ENCODE peak calls at places on chromosomes 7 and 10, in four cellular contexts. One of them, this sample, is unnamed.

GRCh38 chr10:77564781-77565589 is 72.6 kb downstream of the KCNMA1 start:
- DNase-seq in stomach: no peak
- DNase-seq in GM12878: no peak
- DNase-seq in sigmoid colon: no peak
- DNase-seq in this sample: no peak

GRCh38 chr10:99346247-99346646 is 17.1 kb downstream of the CNNM1 start:
- DNase-seq in GM12878: no peak
- DNase-seq in stomach: no peak
- DNase-seq in sigmoid colon: no peak
- DNase-seq in this sample: no peak

GRCh38 chr10:74799840-74800239 is 26.6 kb upstream of the KAT6B start:
- DNase-seq in sigmoid colon: no peak
- DNase-seq in GM12878: no peak
- DNase-seq in stomach: no peak
- DNase-seq in this sample: no peak

GRCh38 chr10:72344932-72345331 is 9.8 kb downstream of the DNAJB12 start:
- DNase-seq in stomach: no peak
- DNase-seq in sigmoid colon: no peak
- DNase-seq in GM12878: no peak
- DNase-seq in this sample: no peak

GRCh38 chr7:86598721-86599120 is 45.0 kb upstream of the GRM3 start:
- DNase-seq in stomach: no peak
- DNase-seq in GM12878: no peak
- DNase-seq in sigmoid colon: no peak
- DNase-seq in this sample: no peak

GRCh38 chr10:28892818-28893547 is 215.7 kb downstream of the BAMBI start:
- DNase-seq in sigmoid colon: no peak
- DNase-seq in stomach: no peak
- DNase-seq in GM12878: no peak
- DNase-seq in this sample: no peak

GRCh38 chr10:14372616-14373015 is 41.9 kb upstream of the FRMD4A start:
- DNase-seq in GM12878: no peak
- DNase-seq in sigmoid colon: no peak
- DNase-seq in stomach: no peak
- DNase-seq in this sample: no peak

GRCh38 chr7:36208997-36209813 is 56.2 kb downstream of the EEPD1 start:
- DNase-seq in sigmoid colon: peak; percentile 22
- DNase-seq in stomach: no peak
- DNase-seq in GM12878: no peak
- DNase-seq in this sample: no peak

GRCh38 chr7:149854611-149855367 is 16.6 kb downstream of the ZNF862 start:
- DNase-seq in stomach: peak; percentile 90
- DNase-seq in sigmoid colon: peak; percentile 86
- DNase-seq in GM12878: no peak
- DNase-seq in this sample: peak; percentile 69

GRCh38 chr10:103276941-103277712 is at the start of gene INA:
- DNase-seq in stomach: no peak
- DNase-seq in sigmoid colon: no peak
- DNase-seq in GM12878: no peak
- DNase-seq in this sample: no peak

GRCh38 chr10:24821986-24822385 is 98.3 kb upstream of the ARHGAP21 start:
- DNase-seq in sigmoid colon: no peak
- DNase-seq in GM12878: no peak
- DNase-seq in stomach: no peak
- DNase-seq in this sample: peak; percentile 59

GRCh38 chr10:78035025-78035424 is 1.4 kb downstream of the RPS24 start:
- DNase-seq in sigmoid colon: no peak
- DNase-seq in stomach: no peak
- DNase-seq in GM12878: no peak
- DNase-seq in this sample: no peak

GRCh38 chr7:39526676-39527075 is 39.5 kb upstream of the YAE1 start:
- DNase-seq in sigmoid colon: no peak
- DNase-seq in stomach: no peak
- DNase-seq in GM12878: no peak
- DNase-seq in this sample: no peak

GRCh38 chr7:30276203-30276900 is 8.0 kb upstream of the ZNRF2 start:
- DNase-seq in stomach: peak; percentile 39
- DNase-seq in GM12878: no peak
- DNase-seq in sigmoid colon: no peak
- DNase-seq in this sample: peak; percentile 37

GRCh38 chr10:132684164-132684891 is 101.6 kb downstream of the NKX6-2 start:
- DNase-seq in sigmoid colon: peak; percentile 41
- DNase-seq in stomach: no peak
- DNase-seq in GM12878: peak; percentile 30
- DNase-seq in this sample: peak; percentile 37

GRCh38 chr7:2873686-2874551 is 29.8 kb upstream of the GNA12 start:
- DNase-seq in GM12878: no peak
- DNase-seq in sigmoid colon: no peak
- DNase-seq in stomach: no peak
- DNase-seq in this sample: no peak

GRCh38 chr7:150322833-150323681 is at the start of the genes ACTR3C and LRRC61:
- DNase-seq in sigmoid colon: no peak
- DNase-seq in stomach: peak; percentile 75
- DNase-seq in GM12878: no peak
- DNase-seq in this sample: peak; percentile 85

GRCh38 chr10:72692897-72693598 is 1.1 kb downstream of the MCU start:
- DNase-seq in sigmoid colon: no peak
- DNase-seq in stomach: no peak
- DNase-seq in GM12878: no peak
- DNase-seq in this sample: no peak

GRCh38 chr10:14688606-14689005 is 86.1 kb downstream of the FAM107B start:
- DNase-seq in sigmoid colon: no peak
- DNase-seq in stomach: no peak
- DNase-seq in GM12878: no peak
- DNase-seq in this sample: no peak

GRCh38 chr10:30742471-30742870 is 112.9 kb upstream of the LYZL2 start:
- DNase-seq in stomach: no peak
- DNase-seq in GM12878: peak; percentile 86
- DNase-seq in sigmoid colon: no peak
- DNase-seq in this sample: no peak

GRCh38 chr7:75968012-75968411 is 26.4 kb downstream of the TMEM120A start:
- DNase-seq in stomach: no peak
- DNase-seq in sigmoid colon: no peak
- DNase-seq in GM12878: no peak
- DNase-seq in this sample: no peak

GRCh38 chr10:7405637-7406036 is 5.2 kb downstream of the SFMBT2 start:
- DNase-seq in sigmoid colon: no peak
- DNase-seq in GM12878: no peak
- DNase-seq in stomach: no peak
- DNase-seq in this sample: no peak

GRCh38 chr7:134712196-134712595 is 65.5 kb downstream of the BPGM start:
- DNase-seq in GM12878: no peak
- DNase-seq in sigmoid colon: no peak
- DNase-seq in stomach: no peak
- DNase-seq in this sample: no peak

GRCh38 chr10:30509508-30509907 is 75.5 kb downstream of the MAP3K8 start:
- DNase-seq in sigmoid colon: no peak
- DNase-seq in GM12878: no peak
- DNase-seq in stomach: no peak
- DNase-seq in this sample: no peak

GRCh38 chr10:17409170-17409733 is 45.1 kb downstream of the ST8SIA6 start:
- DNase-seq in sigmoid colon: no peak
- DNase-seq in stomach: no peak
- DNase-seq in GM12878: no peak
- DNase-seq in this sample: no peak

GRCh38 chr10:132373241-132373955 is 23.6 kb upstream of the PWWP2B start:
- DNase-seq in GM12878: no peak
- DNase-seq in stomach: no peak
- DNase-seq in sigmoid colon: peak; percentile 60
- DNase-seq in this sample: no peak

GRCh38 chr7:113892818-113893217 is 26.0 kb downstream of the PPP1R3A start:
- DNase-seq in GM12878: no peak
- DNase-seq in stomach: no peak
- DNase-seq in sigmoid colon: no peak
- DNase-seq in this sample: no peak

DNA sequence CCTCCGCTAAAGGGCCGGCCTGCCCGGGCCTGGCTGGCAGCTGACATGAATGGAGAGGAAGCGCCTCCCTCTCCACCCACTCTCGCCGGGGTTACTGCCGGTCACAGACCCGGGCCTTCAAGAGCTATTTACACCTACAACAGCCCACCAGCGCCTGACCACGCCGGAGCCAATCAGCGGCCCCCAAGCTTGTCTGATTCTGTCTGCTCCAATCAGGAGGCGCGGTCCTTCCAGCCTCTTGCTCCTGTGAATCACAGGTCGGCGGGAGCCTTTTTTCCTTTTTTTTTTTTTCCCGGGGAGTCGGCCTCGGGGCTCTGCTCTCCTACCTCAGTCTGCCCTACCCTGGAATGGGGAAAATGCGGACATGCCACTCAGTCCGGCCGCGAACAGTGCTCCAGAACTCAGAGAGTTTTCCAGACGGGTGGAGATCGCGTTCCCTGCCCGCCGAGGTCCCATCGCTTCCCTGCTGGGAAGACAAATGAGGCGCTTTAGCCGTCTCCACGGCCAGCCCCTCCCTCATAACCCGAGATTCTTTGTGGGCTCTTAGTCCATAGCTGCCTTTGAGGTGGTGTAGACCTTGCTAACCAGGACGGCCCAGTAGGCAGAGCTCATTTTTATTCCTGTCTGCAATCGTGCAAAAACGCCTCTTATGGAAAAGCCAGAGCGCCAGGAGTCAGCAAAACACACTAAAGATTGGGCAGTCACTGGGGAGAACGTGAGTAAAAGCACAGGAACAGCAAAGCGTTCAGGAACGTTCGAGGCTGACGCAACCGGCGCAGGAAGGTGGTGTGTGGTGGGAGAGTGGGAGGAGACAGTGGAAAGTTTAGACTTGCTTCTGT is 26.5 kb downstream of the SCD start:
- DNase-seq in GM12878: peak; percentile 85
- DNase-seq in sigmoid colon: peak; percentile 99
- DNase-seq in stomach: peak; percentile 96
- DNase-seq in this sample: peak; percentile 99
- TF ChIP-seq POLR2A in GM12878: peak; percentile 74
- TF ChIP-seq POLR2A in sigmoid colon: no peak
- TF ChIP-seq POLR2A in stomach: no peak
- TF ChIP-seq POLR2A in this sample: peak; percentile 49

GRCh38 chr7:104017001-104017400 is 27.5 kb upstream of the RELN start:
- DNase-seq in GM12878: no peak
- DNase-seq in sigmoid colon: no peak
- DNase-seq in stomach: no peak
- DNase-seq in this sample: no peak

GRCh38 chr7:104012815-104013214 is 23.4 kb upstream of the RELN start:
- DNase-seq in sigmoid colon: no peak
- DNase-seq in stomach: no peak
- DNase-seq in GM12878: no peak
- DNase-seq in this sample: no peak

GRCh38 chr7:104023100-104023499 is 33.6 kb upstream of the RELN start:
- DNase-seq in sigmoid colon: no peak
- DNase-seq in GM12878: no peak
- DNase-seq in stomach: no peak
- DNase-seq in this sample: no peak

DNA sequence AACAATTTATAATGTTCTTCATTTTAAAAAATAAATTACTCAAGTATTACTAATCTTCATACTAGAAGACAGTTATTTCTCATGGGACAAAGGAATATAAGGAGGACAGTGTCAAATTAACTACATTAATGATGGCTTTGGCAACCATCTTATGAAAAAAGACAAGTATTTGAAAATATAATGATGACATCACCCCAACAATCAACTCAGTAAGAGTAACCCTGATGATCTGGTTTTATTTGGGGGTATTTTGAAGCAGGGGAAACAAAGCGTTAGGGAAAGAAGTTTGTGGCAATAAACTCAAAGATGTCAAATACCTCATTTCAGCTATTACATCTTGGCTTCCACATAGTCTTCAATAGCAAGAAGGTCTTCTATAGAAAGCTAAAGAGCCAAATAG is 29.0 kb upstream of the RELN start:
- DNase-seq in sigmoid colon: no peak
- DNase-seq in GM12878: no peak
- DNase-seq in stomach: no peak
- DNase-seq in this sample: no peak
- H3K27me3 ChIP-seq in sigmoid colon: no peaks in the 10 kb centered on the region
- H3K27me3 ChIP-seq in GM12878: no peaks in the 10 kb centered on the region
- H3K27me3 ChIP-seq in stomach: no peaks in the 10 kb centered on the region
- H3K27me3 ChIP-seq in this sample: no peaks in the 10 kb centered on the region

GRCh38 chr10:34003561-34003960 is 669.1 kb upstream of the NRP1 start:
- DNase-seq in sigmoid colon: no peak
- DNase-seq in stomach: no peak
- DNase-seq in GM12878: no peak
- DNase-seq in this sample: no peak

GRCh38 chr10:34002896-34003295 is 668.4 kb upstream of the NRP1 start:
- DNase-seq in GM12878: no peak
- DNase-seq in stomach: no peak
- DNase-seq in sigmoid colon: no peak
- DNase-seq in this sample: no peak

GRCh38 chr10:34001831-34002230 is 667.4 kb upstream of the NRP1 start:
- DNase-seq in stomach: no peak
- DNase-seq in GM12878: no peak
- DNase-seq in sigmoid colon: no peak
- DNase-seq in this sample: no peak

GRCh38 chr10:34006471-34006870 is 672.0 kb upstream of the NRP1 start:
- DNase-seq in GM12878: no peak
- DNase-seq in sigmoid colon: no peak
- DNase-seq in stomach: no peak
- DNase-seq in this sample: no peak

DNA sequence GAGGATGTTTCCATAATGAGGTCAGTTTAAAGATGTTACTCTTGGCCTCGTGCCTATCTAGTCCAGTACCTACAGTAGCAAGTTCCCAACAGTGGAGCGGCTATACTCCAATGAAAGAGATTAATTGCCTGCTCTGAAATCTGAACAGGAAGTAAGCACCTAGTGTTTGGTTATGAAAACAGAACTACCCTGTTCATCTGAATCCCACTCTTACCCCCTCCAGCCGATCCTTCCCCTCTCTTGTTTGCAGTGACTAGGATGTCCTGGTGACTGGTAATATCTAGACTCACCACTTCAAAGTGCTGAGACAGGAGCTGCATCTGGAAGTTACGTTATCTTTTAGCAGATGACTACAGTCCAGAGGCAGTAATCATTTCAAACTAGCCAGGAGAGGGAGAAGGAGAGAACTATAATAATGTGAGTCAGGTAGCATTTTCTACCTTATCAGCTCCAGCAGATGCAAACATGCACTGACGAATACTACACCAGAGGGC is 666.7 kb upstream of the NRP1 start:
- DNase-seq in GM12878: no peak
- DNase-seq in stomach: no peak
- DNase-seq in sigmoid colon: no peak
- DNase-seq in this sample: no peak
- TF ChIP-seq POLR2A in GM12878: no peak
- TF ChIP-seq POLR2A in stomach: no peak
- TF ChIP-seq POLR2A in sigmoid colon: no peak
- TF ChIP-seq POLR2A in this sample: no peak

GRCh38 chr10:22308390-22308789 is 7.8 kb upstream of the COMMD3 start:
- DNase-seq in stomach: no peak
- DNase-seq in GM12878: peak; percentile 36
- DNase-seq in sigmoid colon: no peak
- DNase-seq in this sample: no peak

GRCh38 chr10:22309180-22310000 is 6.8 kb upstream of the COMMD3 start:
- DNase-seq in sigmoid colon: no peak
- DNase-seq in GM12878: no peak
- DNase-seq in stomach: no peak
- DNase-seq in this sample: no peak

GRCh38 chr10:22314852-22315251 is 1.3 kb upstream of the COMMD3 start:
- DNase-seq in GM12878: no peak
- DNase-seq in sigmoid colon: no peak
- DNase-seq in stomach: no peak
- DNase-seq in this sample: no peak

GRCh38 chr10:22315455-22316285 is 518 bp upstream of the COMMD3 start:
- DNase-seq in GM12878: no peak
- DNase-seq in stomach: no peak
- DNase-seq in sigmoid colon: no peak
- DNase-seq in this sample: no peak

GRCh38 chr10:22310928-22311327 is 5.3 kb upstream of the COMMD3 start:
- DNase-seq in sigmoid colon: no peak
- DNase-seq in GM12878: no peak
- DNase-seq in stomach: no peak
- DNase-seq in this sample: no peak
- H3K27me3 ChIP-seq in sigmoid colon: no peaks in the 10 kb centered on the region
- H3K27me3 ChIP-seq in GM12878: no peaks in the 10 kb centered on the region
- H3K27me3 ChIP-seq in stomach: no peaks in the 10 kb centered on the region
- H3K27me3 ChIP-seq in this sample: no peaks in the 10 kb centered on the region